ENCODE peak calls at places on chromosomes 7 and 10, in five cellular contexts. One of them, this sample, is unnamed.

GRCh38 chr10:110992011-110992800 is 72.8 kb downstream of the SHOC2 start:
- DNase-seq in sciatic nerve: no peak
- DNase-seq in HEK293T: no peak
- DNase-seq in NCI-H345: no peak
- DNase-seq in A549: no peak
- DNase-seq in this sample: no peak

GRCh38 chr10:80470266-80470665 is 16.2 kb downstream of the TSPAN14 start:
- DNase-seq in sciatic nerve: peak; percentile 31
- DNase-seq in HEK293T: no peak
- DNase-seq in NCI-H345: no peak
- DNase-seq in A549: no peak
- DNase-seq in this sample: no peak

GRCh38 chr10:4127518-4128315 is 342.7 kb upstream of the KLF6 start:
- DNase-seq in sciatic nerve: no peak
- DNase-seq in HEK293T: no peak
- DNase-seq in NCI-H345: no peak
- DNase-seq in A549: no peak
- DNase-seq in this sample: no peak

GRCh38 chr7:108010377-108010776 is 7.4 kb upstream of the LAMB1 start:
- DNase-seq in sciatic nerve: no peak
- DNase-seq in HEK293T: no peak
- DNase-seq in NCI-H345: no peak
- DNase-seq in A549: no peak
- DNase-seq in this sample: no peak

GRCh38 chr10:70715853-70716795 is 43.8 kb downstream of the ADAMTS14 start:
- DNase-seq in sciatic nerve: no peak
- DNase-seq in HEK293T: no peak
- DNase-seq in NCI-H345: peak; percentile 94
- DNase-seq in A549: peak; percentile 19
- DNase-seq in this sample: no peak

GRCh38 chr7:1052031-1052818 is 7.9 kb downstream of the GPR146 start:
- DNase-seq in sciatic nerve: no peak
- DNase-seq in HEK293T: no peak
- DNase-seq in NCI-H345: no peak
- DNase-seq in A549: no peak
- DNase-seq in this sample: no peak

GRCh38 chr10:15427836-15428414 is 56.8 kb upstream of the FAM171A1 start:
- DNase-seq in sciatic nerve: no peak
- DNase-seq in HEK293T: no peak
- DNase-seq in NCI-H345: peak; percentile 12
- DNase-seq in A549: peak; percentile 58
- DNase-seq in this sample: no peak

GRCh38 chr7:155713382-155713781 is 68.9 kb downstream of the RBM33 start:
- DNase-seq in sciatic nerve: no peak
- DNase-seq in HEK293T: no peak
- DNase-seq in NCI-H345: no peak
- DNase-seq in A549: no peak
- DNase-seq in this sample: no peak

GRCh38 chr10:69237528-69238159 is 17.5 kb downstream of the HKDC1 start:
- DNase-seq in sciatic nerve: peak; percentile 94
- DNase-seq in HEK293T: peak; percentile 88
- DNase-seq in NCI-H345: peak; percentile 66
- DNase-seq in A549: peak; percentile 66
- DNase-seq in this sample: peak; percentile 97

GRCh38 chr10:93445978-93446720 is 36.0 kb downstream of the MYOF start:
- DNase-seq in sciatic nerve: no peak
- DNase-seq in HEK293T: no peak
- DNase-seq in NCI-H345: no peak
- DNase-seq in A549: no peak
- DNase-seq in this sample: no peak

GRCh38 chr10:117217196-117217761 is 20.0 kb downstream of the KCNK18 start:
- DNase-seq in sciatic nerve: no peak
- DNase-seq in HEK293T: no peak
- DNase-seq in NCI-H345: peak; percentile 13
- DNase-seq in A549: peak; percentile 24
- DNase-seq in this sample: peak; percentile 76

GRCh38 chr10:105751688-105752087 is 1110.6 kb downstream of the SORCS3 start:
- DNase-seq in sciatic nerve: no peak
- DNase-seq in HEK293T: no peak
- DNase-seq in NCI-H345: no peak
- DNase-seq in A549: no peak
- DNase-seq in this sample: no peak

GRCh38 chr7:128831994-128832879 is 2.0 kb downstream of the FLNC start:
- DNase-seq in sciatic nerve: no peak
- DNase-seq in HEK293T: no peak
- DNase-seq in NCI-H345: no peak
- DNase-seq in A549: no peak
- DNase-seq in this sample: peak; percentile 82

GRCh38 chr7:103718482-103719415 is 270.7 kb downstream of the RELN start:
- DNase-seq in sciatic nerve: no peak
- DNase-seq in HEK293T: no peak
- DNase-seq in NCI-H345: no peak
- DNase-seq in A549: no peak
- DNase-seq in this sample: no peak

GRCh38 chr10:71726673-71727428 is 7.3 kb upstream of the C10orf105 start:
- DNase-seq in sciatic nerve: no peak
- DNase-seq in HEK293T: no peak
- DNase-seq in NCI-H345: no peak
- DNase-seq in A549: no peak
- DNase-seq in this sample: no peak

GRCh38 chr7:1692500-1693418 is 22.7 kb downstream of the ELFN1 start:
- DNase-seq in sciatic nerve: peak; percentile 42
- DNase-seq in HEK293T: no peak
- DNase-seq in NCI-H345: no peak
- DNase-seq in A549: no peak
- DNase-seq in this sample: peak; percentile 72

GRCh38 chr10:484441-484924 is 205.0 kb downstream of the DIP2C start:
- DNase-seq in sciatic nerve: no peak
- DNase-seq in HEK293T: peak; percentile 51
- DNase-seq in NCI-H345: peak; percentile 67
- DNase-seq in A549: no peak
- DNase-seq in this sample: peak; percentile 86

GRCh38 chr7:82722946-82723345 is 279.4 kb upstream of the CACNA2D1 start:
- DNase-seq in sciatic nerve: no peak
- DNase-seq in HEK293T: no peak
- DNase-seq in NCI-H345: no peak
- DNase-seq in A549: no peak
- DNase-seq in this sample: no peak

GRCh38 chr10:50152792-50153272 is 85.1 kb downstream of the WASHC2A start:
- DNase-seq in sciatic nerve: no peak
- DNase-seq in HEK293T: no peak
- DNase-seq in NCI-H345: no peak
- DNase-seq in A549: no peak
- DNase-seq in this sample: peak; percentile 78

GRCh38 chr10:71564221-71564820 is 155.3 kb downstream of the C10orf105 start:
- DNase-seq in sciatic nerve: no peak
- DNase-seq in HEK293T: peak; percentile 25
- DNase-seq in NCI-H345: no peak
- DNase-seq in A549: no peak
- DNase-seq in this sample: no peak

This sample was measured in posterior vena cava.